ENCODE peak calls at places on chromosomes 12 and 14, in nine cellular contexts. One of them, this sample, is unnamed.

GRCh38 chr12:93813972-93814821 is 137.0 kb downstream of the CRADD start:
- DNase-seq in NB4: no peak
- DNase-seq in lower leg skin: peak
- DNase-seq in fibroblast of pulmonary artery: peak
- DNase-seq in foreskin fibroblast: peak
- DNase-seq in fibroblast of the aortic adventitia: peak
- DNase-seq in Peyer's patch: no peak
- DNase-seq in esophagus squamous epithelium: no peak
- DNase-seq in CD8-positive, alpha-beta T cell: no peak
- DNase-seq in this sample: no peak

GRCh38 chr12:43113616-43114015 is 438.4 kb downstream of the ADAMTS20 start:
- DNase-seq in NB4: no peak
- DNase-seq in lower leg skin: no peak
- DNase-seq in fibroblast of pulmonary artery: no peak
- DNase-seq in foreskin fibroblast: no peak
- DNase-seq in fibroblast of the aortic adventitia: no peak
- DNase-seq in Peyer's patch: no peak
- DNase-seq in esophagus squamous epithelium: no peak
- DNase-seq in CD8-positive, alpha-beta T cell: no peak
- DNase-seq in this sample: no peak

GRCh38 chr14:52023518-52023917 is 34.2 kb downstream of the RTRAF start:
- DNase-seq in NB4: no peak
- DNase-seq in lower leg skin: no peak
- DNase-seq in fibroblast of pulmonary artery: peak
- DNase-seq in foreskin fibroblast: peak
- DNase-seq in fibroblast of the aortic adventitia: peak
- DNase-seq in Peyer's patch: no peak
- DNase-seq in esophagus squamous epithelium: no peak
- DNase-seq in CD8-positive, alpha-beta T cell: no peak
- DNase-seq in this sample: no peak

GRCh38 chr14:50977863-50978520 is 33.7 kb upstream of the PYGL start:
- DNase-seq in NB4: peak
- DNase-seq in lower leg skin: no peak
- DNase-seq in fibroblast of pulmonary artery: no peak
- DNase-seq in foreskin fibroblast: no peak
- DNase-seq in fibroblast of the aortic adventitia: no peak
- DNase-seq in Peyer's patch: no peak
- DNase-seq in esophagus squamous epithelium: no peak
- DNase-seq in CD8-positive, alpha-beta T cell: no peak
- DNase-seq in this sample: peak

GRCh38 chr14:88993946-88994345 is 169.5 kb downstream of the TTC8 start:
- DNase-seq in NB4: no peak
- DNase-seq in lower leg skin: no peak
- DNase-seq in fibroblast of pulmonary artery: peak
- DNase-seq in foreskin fibroblast: peak
- DNase-seq in fibroblast of the aortic adventitia: peak
- DNase-seq in Peyer's patch: no peak
- DNase-seq in esophagus squamous epithelium: no peak
- DNase-seq in CD8-positive, alpha-beta T cell: no peak
- DNase-seq in this sample: no peak

GRCh38 chr14:26128931-26129674 is 468.7 kb downstream of the NOVA1 start:
- DNase-seq in NB4: no peak
- DNase-seq in lower leg skin: no peak
- DNase-seq in fibroblast of pulmonary artery: peak
- DNase-seq in foreskin fibroblast: peak
- DNase-seq in fibroblast of the aortic adventitia: peak
- DNase-seq in Peyer's patch: no peak
- DNase-seq in esophagus squamous epithelium: no peak
- DNase-seq in CD8-positive, alpha-beta T cell: no peak
- DNase-seq in this sample: no peak

GRCh38 chr12:107519906-107520859 is 165.4 kb upstream of the PWP1 start:
- DNase-seq in NB4: peak
- DNase-seq in lower leg skin: peak
- DNase-seq in fibroblast of pulmonary artery: no peak
- DNase-seq in foreskin fibroblast: no peak
- DNase-seq in fibroblast of the aortic adventitia: no peak
- DNase-seq in Peyer's patch: no peak
- DNase-seq in esophagus squamous epithelium: no peak
- DNase-seq in CD8-positive, alpha-beta T cell: no peak
- DNase-seq in this sample: no peak

GRCh38 chr12:94637714-94638113 is 12.6 kb downstream of the TMCC3 start:
- DNase-seq in NB4: no peak
- DNase-seq in lower leg skin: no peak
- DNase-seq in fibroblast of pulmonary artery: no peak
- DNase-seq in foreskin fibroblast: no peak
- DNase-seq in fibroblast of the aortic adventitia: no peak
- DNase-seq in Peyer's patch: no peak
- DNase-seq in esophagus squamous epithelium: no peak
- DNase-seq in CD8-positive, alpha-beta T cell: no peak
- DNase-seq in this sample: no peak

GRCh38 chr12:63223128-63223527 is 72.1 kb upstream of the AVPR1A start:
- DNase-seq in NB4: no peak
- DNase-seq in lower leg skin: no peak
- DNase-seq in fibroblast of pulmonary artery: no peak
- DNase-seq in foreskin fibroblast: no peak
- DNase-seq in fibroblast of the aortic adventitia: no peak
- DNase-seq in Peyer's patch: no peak
- DNase-seq in esophagus squamous epithelium: no peak
- DNase-seq in CD8-positive, alpha-beta T cell: no peak
- DNase-seq in this sample: no peak

GRCh38 chr12:21941522-21942376 is 523 bp upstream of the ABCC9 start:
- DNase-seq in NB4: no peak
- DNase-seq in lower leg skin: peak
- DNase-seq in fibroblast of pulmonary artery: peak
- DNase-seq in foreskin fibroblast: peak
- DNase-seq in fibroblast of the aortic adventitia: peak
- DNase-seq in Peyer's patch: no peak
- DNase-seq in esophagus squamous epithelium: no peak
- DNase-seq in CD8-positive, alpha-beta T cell: no peak
- DNase-seq in this sample: peak

DNA sequence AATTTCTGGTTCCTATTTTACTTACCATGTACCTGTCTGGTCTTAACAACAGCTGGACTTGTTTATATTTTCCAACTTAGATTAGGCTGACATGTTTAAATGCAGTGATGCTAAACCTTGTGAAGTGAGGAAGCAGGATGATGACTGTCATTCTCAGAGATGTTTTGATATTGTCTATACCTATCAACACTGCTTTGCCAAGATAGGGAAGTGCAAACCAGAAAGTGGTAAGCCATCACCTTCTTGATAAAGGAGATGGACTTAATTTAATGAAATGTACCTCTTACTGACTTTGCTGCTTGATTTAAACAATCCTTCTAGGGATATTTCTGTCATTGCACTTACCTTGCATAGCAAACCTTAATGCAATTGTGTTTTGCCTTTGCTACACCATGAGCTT is 2.2 kb downstream of the BICD1 start:
- DNase-seq in NB4: no peak
- DNase-seq in lower leg skin: no peak
- DNase-seq in fibroblast of pulmonary artery: no peak
- DNase-seq in foreskin fibroblast: no peak
- DNase-seq in fibroblast of the aortic adventitia: no peak
- DNase-seq in Peyer's patch: no peak
- DNase-seq in esophagus squamous epithelium: no peak
- DNase-seq in CD8-positive, alpha-beta T cell: no peak
- DNase-seq in this sample: no peak
- H3K4me3 ChIP-seq in NB4: peak
- H3K4me3 ChIP-seq in lower leg skin: no peak
- H3K4me3 ChIP-seq in fibroblast of pulmonary artery: peak
- H3K4me3 ChIP-seq in foreskin fibroblast: peak
- H3K4me3 ChIP-seq in fibroblast of the aortic adventitia: peak
- H3K4me3 ChIP-seq in Peyer's patch: no peak
- H3K4me3 ChIP-seq in esophagus squamous epithelium: no peak
- H3K4me3 ChIP-seq in CD8-positive, alpha-beta T cell: no peak
- H3K4me3 ChIP-seq in this sample: peak

GRCh38 chr12:26383041-26383440 is 187.7 kb downstream of the SSPN start:
- DNase-seq in NB4: no peak
- DNase-seq in lower leg skin: no peak
- DNase-seq in fibroblast of pulmonary artery: no peak
- DNase-seq in foreskin fibroblast: no peak
- DNase-seq in fibroblast of the aortic adventitia: no peak
- DNase-seq in Peyer's patch: no peak
- DNase-seq in esophagus squamous epithelium: no peak
- DNase-seq in CD8-positive, alpha-beta T cell: no peak
- DNase-seq in this sample: no peak

GRCh38 chr12:26378721-26379120 is 183.3 kb downstream of the SSPN start:
- DNase-seq in NB4: no peak
- DNase-seq in lower leg skin: no peak
- DNase-seq in fibroblast of pulmonary artery: peak
- DNase-seq in foreskin fibroblast: no peak
- DNase-seq in fibroblast of the aortic adventitia: no peak
- DNase-seq in Peyer's patch: no peak
- DNase-seq in esophagus squamous epithelium: no peak
- DNase-seq in CD8-positive, alpha-beta T cell: no peak
- DNase-seq in this sample: no peak

GRCh38 chr12:26374934-26375333 is 179.6 kb downstream of the SSPN start:
- DNase-seq in NB4: no peak
- DNase-seq in lower leg skin: no peak
- DNase-seq in fibroblast of pulmonary artery: peak
- DNase-seq in foreskin fibroblast: peak
- DNase-seq in fibroblast of the aortic adventitia: peak
- DNase-seq in Peyer's patch: no peak
- DNase-seq in esophagus squamous epithelium: no peak
- DNase-seq in CD8-positive, alpha-beta T cell: no peak
- DNase-seq in this sample: no peak

GRCh38 chr12:26379777-26380467 is 184.5 kb downstream of the SSPN start:
- DNase-seq in NB4: no peak
- DNase-seq in lower leg skin: no peak
- DNase-seq in fibroblast of pulmonary artery: no peak
- DNase-seq in foreskin fibroblast: no peak
- DNase-seq in fibroblast of the aortic adventitia: no peak
- DNase-seq in Peyer's patch: no peak
- DNase-seq in esophagus squamous epithelium: no peak
- DNase-seq in CD8-positive, alpha-beta T cell: no peak
- DNase-seq in this sample: no peak
- H3K4me3 ChIP-seq in NB4: no peak
- H3K4me3 ChIP-seq in lower leg skin: no peak
- H3K4me3 ChIP-seq in fibroblast of pulmonary artery: no peak
- H3K4me3 ChIP-seq in foreskin fibroblast: no peak
- H3K4me3 ChIP-seq in fibroblast of the aortic adventitia: no peak
- H3K4me3 ChIP-seq in Peyer's patch: no peak
- H3K4me3 ChIP-seq in esophagus squamous epithelium: no peak
- H3K4me3 ChIP-seq in CD8-positive, alpha-beta T cell: no peak
- H3K4me3 ChIP-seq in this sample: no peak

DNA sequence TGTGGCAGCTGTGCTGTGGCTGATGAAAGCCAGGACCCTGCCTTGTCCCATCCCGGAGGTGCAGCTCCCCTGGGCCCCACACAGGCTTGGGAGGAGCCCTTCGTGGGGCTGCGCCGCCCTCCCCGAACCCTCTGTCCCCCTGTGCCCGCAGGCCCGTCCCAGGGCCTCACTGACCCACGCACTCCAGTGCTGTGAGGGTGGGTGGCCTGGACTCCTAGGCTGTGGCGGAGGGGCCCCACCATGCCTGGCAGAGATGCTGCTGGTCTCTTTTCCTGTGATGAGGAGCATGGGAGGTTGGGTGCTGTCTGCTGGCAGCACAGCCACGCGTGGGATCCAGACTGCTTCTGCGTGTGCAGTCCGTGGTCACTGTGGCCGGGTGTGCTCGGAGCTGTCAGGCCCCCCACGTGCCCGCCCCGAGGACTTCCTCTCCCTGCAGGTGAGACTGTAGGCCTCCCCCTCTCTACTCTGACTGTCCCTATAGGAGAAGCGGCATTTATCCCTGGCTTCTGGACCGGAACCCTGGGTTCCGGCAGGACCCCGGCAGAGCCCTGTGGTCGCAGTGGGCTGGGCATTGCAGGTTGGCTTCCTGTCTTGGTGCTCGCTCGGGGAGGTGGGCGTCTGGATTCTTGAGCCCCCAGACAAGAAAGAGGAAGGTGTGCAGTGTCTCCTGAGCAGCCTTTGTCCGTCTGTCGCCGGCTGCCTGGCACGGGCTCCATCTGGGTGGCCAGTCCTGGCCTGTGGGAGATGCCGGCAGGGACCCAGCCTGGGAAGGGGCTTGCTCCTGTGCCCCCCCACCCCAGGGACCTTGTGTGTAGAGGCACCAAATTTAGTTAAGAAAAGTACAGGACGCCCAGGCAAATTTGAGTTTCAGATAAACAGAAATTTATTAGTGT is 2.3 kb downstream of the MTA1 start:
- DNase-seq in NB4: peak
- DNase-seq in lower leg skin: peak
- DNase-seq in fibroblast of pulmonary artery: no peak
- DNase-seq in foreskin fibroblast: no peak
- DNase-seq in fibroblast of the aortic adventitia: no peak
- DNase-seq in Peyer's patch: no peak
- DNase-seq in esophagus squamous epithelium: no peak
- DNase-seq in CD8-positive, alpha-beta T cell: no peak
- DNase-seq in this sample: no peak
- H3K4me3 ChIP-seq in NB4: peak
- H3K4me3 ChIP-seq in lower leg skin: no peak
- H3K4me3 ChIP-seq in fibroblast of pulmonary artery: peak
- H3K4me3 ChIP-seq in foreskin fibroblast: peak
- H3K4me3 ChIP-seq in fibroblast of the aortic adventitia: peak
- H3K4me3 ChIP-seq in Peyer's patch: no peak
- H3K4me3 ChIP-seq in esophagus squamous epithelium: peak
- H3K4me3 ChIP-seq in CD8-positive, alpha-beta T cell: no peak
- H3K4me3 ChIP-seq in this sample: peak

GRCh38 chr14:38206689-38207088 is 1.0 kb upstream of the SSTR1 start:
- DNase-seq in NB4: no peak
- DNase-seq in lower leg skin: no peak
- DNase-seq in fibroblast of pulmonary artery: no peak
- DNase-seq in foreskin fibroblast: no peak
- DNase-seq in fibroblast of the aortic adventitia: no peak
- DNase-seq in Peyer's patch: no peak
- DNase-seq in esophagus squamous epithelium: no peak
- DNase-seq in CD8-positive, alpha-beta T cell: no peak
- DNase-seq in this sample: no peak

GRCh38 chr14:38208825-38209562 is 1.3 kb downstream of the SSTR1 start:
- DNase-seq in NB4: no peak
- DNase-seq in lower leg skin: no peak
- DNase-seq in fibroblast of pulmonary artery: peak
- DNase-seq in foreskin fibroblast: peak
- DNase-seq in fibroblast of the aortic adventitia: peak
- DNase-seq in Peyer's patch: no peak
- DNase-seq in esophagus squamous epithelium: no peak
- DNase-seq in CD8-positive, alpha-beta T cell: no peak
- DNase-seq in this sample: no peak

GRCh38 chr14:38207830-38208815 is at the start of gene SSTR1:
- DNase-seq in NB4: no peak
- DNase-seq in lower leg skin: no peak
- DNase-seq in fibroblast of pulmonary artery: peak
- DNase-seq in foreskin fibroblast: peak
- DNase-seq in fibroblast of the aortic adventitia: peak
- DNase-seq in Peyer's patch: no peak
- DNase-seq in esophagus squamous epithelium: no peak
- DNase-seq in CD8-positive, alpha-beta T cell: no peak
- DNase-seq in this sample: no peak

GRCh38 chr14:38205949-38206665 is 1.6 kb upstream of the SSTR1 start:
- DNase-seq in NB4: no peak
- DNase-seq in lower leg skin: no peak
- DNase-seq in fibroblast of pulmonary artery: no peak
- DNase-seq in foreskin fibroblast: peak
- DNase-seq in fibroblast of the aortic adventitia: no peak
- DNase-seq in Peyer's patch: no peak
- DNase-seq in esophagus squamous epithelium: no peak
- DNase-seq in CD8-positive, alpha-beta T cell: no peak
- DNase-seq in this sample: no peak

DNA sequence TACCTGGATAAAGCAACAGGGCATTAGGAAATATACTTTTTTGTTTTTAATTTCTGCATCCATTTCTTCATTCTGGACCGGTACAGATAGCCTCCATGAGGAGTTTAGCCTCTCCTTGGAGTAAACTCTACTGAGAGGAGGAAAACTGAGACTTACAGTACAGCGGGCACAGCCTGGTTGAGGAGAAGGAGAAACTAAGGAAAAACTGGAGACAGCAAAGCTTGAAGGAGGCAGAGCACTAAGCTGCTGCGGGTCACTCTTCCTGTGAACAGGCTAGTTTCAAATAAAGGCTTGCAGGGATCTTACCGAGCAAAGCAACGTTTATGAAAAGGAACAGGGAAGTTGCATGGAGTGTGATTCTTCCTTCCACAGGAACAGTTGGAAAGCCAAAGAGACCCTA is 362 bp upstream of the SSTR1 start:
- DNase-seq in NB4: no peak
- DNase-seq in lower leg skin: no peak
- DNase-seq in fibroblast of pulmonary artery: peak
- DNase-seq in foreskin fibroblast: no peak
- DNase-seq in fibroblast of the aortic adventitia: no peak
- DNase-seq in Peyer's patch: no peak
- DNase-seq in esophagus squamous epithelium: no peak
- DNase-seq in CD8-positive, alpha-beta T cell: no peak
- DNase-seq in this sample: no peak
- H3K4me3 ChIP-seq in NB4: no peak
- H3K4me3 ChIP-seq in lower leg skin: no peak
- H3K4me3 ChIP-seq in fibroblast of pulmonary artery: no peak
- H3K4me3 ChIP-seq in foreskin fibroblast: peak
- H3K4me3 ChIP-seq in fibroblast of the aortic adventitia: no peak
- H3K4me3 ChIP-seq in Peyer's patch: peak
- H3K4me3 ChIP-seq in esophagus squamous epithelium: peak
- H3K4me3 ChIP-seq in CD8-positive, alpha-beta T cell: no peak
- H3K4me3 ChIP-seq in this sample: no peak

This sample was measured in GM06990.